ENCODE peak calls at places on chromosomes 2 and 18, in ten cellular contexts. One of them, this sample, is unnamed.

GRCh38 chr18:8944871-8945245 is 157.6 kb upstream of the NDUFV2 start:
- DNase-seq in choroid plexus epithelial cell: no peak
- DNase-seq in foreskin fibroblast: no peak
- DNase-seq in pancreas: no peak
- DNase-seq in CD8-positive, alpha-beta memory T cell: no peak
- DNase-seq in AG04450: no peak
- DNase-seq in Caco-2: no peak
- DNase-seq in GM23248: no peak
- DNase-seq in fibroblast of lung: no peak
- DNase-seq in NB4: no peak
- DNase-seq in this sample: no peak

GRCh38 chr2:178025551-178026185 is 46.9 kb downstream of the PDE11A start:
- DNase-seq in GM23248: no peak
- DNase-seq in choroid plexus epithelial cell: no peak
- DNase-seq in CD8-positive, alpha-beta memory T cell: no peak
- DNase-seq in AG04450: no peak
- DNase-seq in Caco-2: no peak
- DNase-seq in pancreas: no peak
- DNase-seq in foreskin fibroblast: no peak
- DNase-seq in NB4: no peak
- DNase-seq in fibroblast of lung: no peak
- DNase-seq in this sample: no peak

GRCh38 chr2:146624429-146624828 is 1220.4 kb upstream of the ACVR2A start:
- DNase-seq in Caco-2: no peak
- DNase-seq in AG04450: no peak
- DNase-seq in choroid plexus epithelial cell: peak
- DNase-seq in foreskin fibroblast: no peak
- DNase-seq in pancreas: no peak
- DNase-seq in GM23248: no peak
- DNase-seq in fibroblast of lung: no peak
- DNase-seq in NB4: no peak
- DNase-seq in CD8-positive, alpha-beta memory T cell: no peak
- DNase-seq in this sample: no peak

GRCh38 chr2:145919507-145919906 is 1399.6 kb upstream of the ZEB2 start:
- DNase-seq in choroid plexus epithelial cell: peak
- DNase-seq in CD8-positive, alpha-beta memory T cell: no peak
- DNase-seq in NB4: no peak
- DNase-seq in Caco-2: no peak
- DNase-seq in fibroblast of lung: no peak
- DNase-seq in GM23248: peak
- DNase-seq in AG04450: no peak
- DNase-seq in foreskin fibroblast: peak
- DNase-seq in pancreas: no peak
- DNase-seq in this sample: no peak

GRCh38 chr2:131724019-131724418 is 196.3 kb downstream of the CCDC74A start:
- DNase-seq in choroid plexus epithelial cell: peak
- DNase-seq in Caco-2: no peak
- DNase-seq in fibroblast of lung: no peak
- DNase-seq in AG04450: no peak
- DNase-seq in CD8-positive, alpha-beta memory T cell: no peak
- DNase-seq in pancreas: no peak
- DNase-seq in foreskin fibroblast: no peak
- DNase-seq in NB4: no peak
- DNase-seq in GM23248: peak
- DNase-seq in this sample: no peak

GRCh38 chr2:147910990-147911473 is 66.2 kb downstream of the ACVR2A start:
- DNase-seq in fibroblast of lung: peak
- DNase-seq in AG04450: peak
- DNase-seq in CD8-positive, alpha-beta memory T cell: peak
- DNase-seq in Caco-2: no peak
- DNase-seq in pancreas: peak
- DNase-seq in GM23248: peak
- DNase-seq in choroid plexus epithelial cell: peak
- DNase-seq in foreskin fibroblast: peak
- DNase-seq in NB4: peak
- DNase-seq in this sample: no peak

GRCh38 chr18:70373062-70373519 is 84.2 kb downstream of the SOCS6 start:
- DNase-seq in GM23248: peak
- DNase-seq in AG04450: peak
- DNase-seq in choroid plexus epithelial cell: peak
- DNase-seq in pancreas: no peak
- DNase-seq in fibroblast of lung: peak
- DNase-seq in Caco-2: peak
- DNase-seq in NB4: peak
- DNase-seq in foreskin fibroblast: peak
- DNase-seq in CD8-positive, alpha-beta memory T cell: no peak
- DNase-seq in this sample: no peak

GRCh38 chr2:69389271-69389670 is 2.2 kb upstream of the GFPT1 start:
- DNase-seq in fibroblast of lung: no peak
- DNase-seq in pancreas: no peak
- DNase-seq in GM23248: no peak
- DNase-seq in Caco-2: no peak
- DNase-seq in foreskin fibroblast: no peak
- DNase-seq in AG04450: no peak
- DNase-seq in choroid plexus epithelial cell: no peak
- DNase-seq in CD8-positive, alpha-beta memory T cell: no peak
- DNase-seq in NB4: no peak
- DNase-seq in this sample: no peak

GRCh38 chr2:129922571-129923264 is 56.7 kb upstream of the RAB6C start:
- DNase-seq in choroid plexus epithelial cell: no peak
- DNase-seq in GM23248: no peak
- DNase-seq in CD8-positive, alpha-beta memory T cell: no peak
- DNase-seq in foreskin fibroblast: no peak
- DNase-seq in Caco-2: no peak
- DNase-seq in fibroblast of lung: no peak
- DNase-seq in AG04450: no peak
- DNase-seq in NB4: no peak
- DNase-seq in pancreas: no peak
- DNase-seq in this sample: no peak

GRCh38 chr2:46134531-46135229 is 162.5 kb upstream of the EPAS1 start:
- DNase-seq in choroid plexus epithelial cell: peak
- DNase-seq in fibroblast of lung: peak
- DNase-seq in foreskin fibroblast: peak
- DNase-seq in CD8-positive, alpha-beta memory T cell: no peak
- DNase-seq in NB4: no peak
- DNase-seq in GM23248: peak
- DNase-seq in Caco-2: no peak
- DNase-seq in pancreas: no peak
- DNase-seq in AG04450: no peak
- DNase-seq in this sample: no peak

GRCh38 chr2:160613466-160614153 is 120.0 kb upstream of the RBMS1 start:
- DNase-seq in Caco-2: no peak
- DNase-seq in foreskin fibroblast: peak
- DNase-seq in pancreas: no peak
- DNase-seq in fibroblast of lung: peak
- DNase-seq in NB4: peak
- DNase-seq in GM23248: peak
- DNase-seq in choroid plexus epithelial cell: peak
- DNase-seq in CD8-positive, alpha-beta memory T cell: no peak
- DNase-seq in AG04450: peak
- DNase-seq in this sample: no peak

GRCh38 chr2:233430091-233430490 is 75.8 kb downstream of the DGKD start:
- DNase-seq in pancreas: no peak
- DNase-seq in GM23248: peak
- DNase-seq in fibroblast of lung: peak
- DNase-seq in AG04450: no peak
- DNase-seq in CD8-positive, alpha-beta memory T cell: no peak
- DNase-seq in Caco-2: no peak
- DNase-seq in choroid plexus epithelial cell: no peak
- DNase-seq in NB4: no peak
- DNase-seq in foreskin fibroblast: no peak
- DNase-seq in this sample: no peak

GRCh38 chr2:118852605-118853128 is 5.2 kb upstream of the EN1 start:
- DNase-seq in NB4: no peak
- DNase-seq in Caco-2: peak
- DNase-seq in foreskin fibroblast: peak
- DNase-seq in AG04450: no peak
- DNase-seq in GM23248: no peak
- DNase-seq in CD8-positive, alpha-beta memory T cell: no peak
- DNase-seq in choroid plexus epithelial cell: no peak
- DNase-seq in fibroblast of lung: no peak
- DNase-seq in pancreas: no peak
- DNase-seq in this sample: peak

GRCh38 chr2:72602711-72603110 is 223.1 kb downstream of the EXOC6B start:
- DNase-seq in GM23248: no peak
- DNase-seq in CD8-positive, alpha-beta memory T cell: no peak
- DNase-seq in AG04450: no peak
- DNase-seq in foreskin fibroblast: no peak
- DNase-seq in choroid plexus epithelial cell: no peak
- DNase-seq in Caco-2: no peak
- DNase-seq in fibroblast of lung: no peak
- DNase-seq in NB4: no peak
- DNase-seq in pancreas: no peak
- DNase-seq in this sample: no peak

GRCh38 chr18:80183273-80184050 is 63.9 kb downstream of the PARD6G start:
- DNase-seq in pancreas: no peak
- DNase-seq in AG04450: no peak
- DNase-seq in foreskin fibroblast: no peak
- DNase-seq in fibroblast of lung: no peak
- DNase-seq in CD8-positive, alpha-beta memory T cell: no peak
- DNase-seq in Caco-2: no peak
- DNase-seq in NB4: no peak
- DNase-seq in choroid plexus epithelial cell: peak
- DNase-seq in GM23248: no peak
- DNase-seq in this sample: no peak

GRCh38 chr2:144703852-144704324 is 184.0 kb upstream of the ZEB2 start:
- DNase-seq in Caco-2: no peak
- DNase-seq in CD8-positive, alpha-beta memory T cell: no peak
- DNase-seq in AG04450: peak
- DNase-seq in NB4: peak
- DNase-seq in choroid plexus epithelial cell: peak
- DNase-seq in pancreas: no peak
- DNase-seq in GM23248: peak
- DNase-seq in fibroblast of lung: peak
- DNase-seq in foreskin fibroblast: peak
- DNase-seq in this sample: no peak

GRCh38 chr18:37408676-37409305 is 156.8 kb downstream of the CELF4 start:
- DNase-seq in choroid plexus epithelial cell: no peak
- DNase-seq in Caco-2: no peak
- DNase-seq in pancreas: no peak
- DNase-seq in AG04450: no peak
- DNase-seq in foreskin fibroblast: no peak
- DNase-seq in GM23248: no peak
- DNase-seq in fibroblast of lung: no peak
- DNase-seq in NB4: no peak
- DNase-seq in CD8-positive, alpha-beta memory T cell: no peak
- DNase-seq in this sample: no peak

GRCh38 chr2:75513616-75514170 is 47.0 kb downstream of the EVA1A start:
- DNase-seq in choroid plexus epithelial cell: no peak
- DNase-seq in CD8-positive, alpha-beta memory T cell: no peak
- DNase-seq in fibroblast of lung: peak
- DNase-seq in pancreas: no peak
- DNase-seq in NB4: no peak
- DNase-seq in foreskin fibroblast: no peak
- DNase-seq in GM23248: no peak
- DNase-seq in AG04450: no peak
- DNase-seq in Caco-2: no peak
- DNase-seq in this sample: no peak

GRCh38 chr2:152369176-152369860 is 34.3 kb downstream of the FMNL2 start:
- DNase-seq in Caco-2: no peak
- DNase-seq in NB4: no peak
- DNase-seq in GM23248: peak
- DNase-seq in fibroblast of lung: peak
- DNase-seq in choroid plexus epithelial cell: peak
- DNase-seq in pancreas: no peak
- DNase-seq in foreskin fibroblast: peak
- DNase-seq in AG04450: peak
- DNase-seq in CD8-positive, alpha-beta memory T cell: no peak
- DNase-seq in this sample: no peak

GRCh38 chr18:23723121-23723520 is 33.9 kb downstream of the LAMA3 start:
- DNase-seq in AG04450: no peak
- DNase-seq in pancreas: no peak
- DNase-seq in choroid plexus epithelial cell: no peak
- DNase-seq in NB4: no peak
- DNase-seq in foreskin fibroblast: peak
- DNase-seq in GM23248: peak
- DNase-seq in fibroblast of lung: peak
- DNase-seq in CD8-positive, alpha-beta memory T cell: no peak
- DNase-seq in Caco-2: no peak
- DNase-seq in this sample: no peak

GRCh38 chr2:201881382-201881720 is 75.0 kb downstream of the CDK15 start:
- DNase-seq in fibroblast of lung: peak
- DNase-seq in choroid plexus epithelial cell: no peak
- DNase-seq in foreskin fibroblast: peak
- DNase-seq in AG04450: no peak
- DNase-seq in GM23248: peak
- DNase-seq in CD8-positive, alpha-beta memory T cell: no peak
- DNase-seq in NB4: no peak
- DNase-seq in Caco-2: no peak
- DNase-seq in pancreas: no peak
- DNase-seq in this sample: no peak

GRCh38 chr18:57435851-57436192 is 648 bp downstream of the ONECUT2 start:
- DNase-seq in CD8-positive, alpha-beta memory T cell: no peak
- DNase-seq in AG04450: no peak
- DNase-seq in choroid plexus epithelial cell: no peak
- DNase-seq in fibroblast of lung: no peak
- DNase-seq in foreskin fibroblast: no peak
- DNase-seq in NB4: no peak
- DNase-seq in Caco-2: no peak
- DNase-seq in pancreas: no peak
- DNase-seq in GM23248: no peak
- DNase-seq in this sample: no peak
- H3K4me3 ChIP-seq in CD8-positive, alpha-beta memory T cell: no peak
- H3K4me3 ChIP-seq in AG04450: no peak
- H3K4me3 ChIP-seq in choroid plexus epithelial cell: no peak
- H3K4me3 ChIP-seq in fibroblast of lung: no peak
- H3K4me3 ChIP-seq in foreskin fibroblast: no peak
- H3K4me3 ChIP-seq in NB4: no peak
- H3K4me3 ChIP-seq in Caco-2: peak
- H3K4me3 ChIP-seq in pancreas: peak
- H3K4me3 ChIP-seq in GM23248: no peak
- H3K4me3 ChIP-seq in this sample: peak

GRCh38 chr2:117771969-117772630 is 42.4 kb upstream of the DDX18 start:
- DNase-seq in choroid plexus epithelial cell: peak
- DNase-seq in GM23248: peak
- DNase-seq in fibroblast of lung: peak
- DNase-seq in foreskin fibroblast: peak
- DNase-seq in AG04450: no peak
- DNase-seq in CD8-positive, alpha-beta memory T cell: no peak
- DNase-seq in NB4: peak
- DNase-seq in pancreas: no peak
- DNase-seq in Caco-2: no peak
- DNase-seq in this sample: no peak
- H3K4me3 ChIP-seq in choroid plexus epithelial cell: no peak
- H3K4me3 ChIP-seq in GM23248: no peak
- H3K4me3 ChIP-seq in fibroblast of lung: no peak
- H3K4me3 ChIP-seq in foreskin fibroblast: no peak
- H3K4me3 ChIP-seq in AG04450: no peak
- H3K4me3 ChIP-seq in CD8-positive, alpha-beta memory T cell: no peak
- H3K4me3 ChIP-seq in NB4: no peak
- H3K4me3 ChIP-seq in pancreas: no peak
- H3K4me3 ChIP-seq in Caco-2: no peak
- H3K4me3 ChIP-seq in this sample: no peak

GRCh38 chr2:136351684-136352083 is 233.7 kb upstream of the CXCR4 start:
- DNase-seq in AG04450: no peak
- DNase-seq in CD8-positive, alpha-beta memory T cell: no peak
- DNase-seq in GM23248: no peak
- DNase-seq in NB4: no peak
- DNase-seq in foreskin fibroblast: no peak
- DNase-seq in Caco-2: no peak
- DNase-seq in choroid plexus epithelial cell: no peak
- DNase-seq in fibroblast of lung: no peak
- DNase-seq in pancreas: no peak
- DNase-seq in this sample: no peak
- H3K4me3 ChIP-seq in AG04450: no peak
- H3K4me3 ChIP-seq in CD8-positive, alpha-beta memory T cell: no peak
- H3K4me3 ChIP-seq in GM23248: no peak
- H3K4me3 ChIP-seq in NB4: no peak
- H3K4me3 ChIP-seq in foreskin fibroblast: no peak
- H3K4me3 ChIP-seq in Caco-2: no peak
- H3K4me3 ChIP-seq in choroid plexus epithelial cell: no peak
- H3K4me3 ChIP-seq in fibroblast of lung: no peak
- H3K4me3 ChIP-seq in pancreas: no peak
- H3K4me3 ChIP-seq in this sample: no peak

GRCh38 chr2:207143474-207144190 is 22.1 kb downstream of the KLF7 start:
- DNase-seq in Caco-2: no peak
- DNase-seq in pancreas: no peak
- DNase-seq in foreskin fibroblast: peak
- DNase-seq in NB4: peak
- DNase-seq in choroid plexus epithelial cell: peak
- DNase-seq in fibroblast of lung: peak
- DNase-seq in AG04450: no peak
- DNase-seq in CD8-positive, alpha-beta memory T cell: peak
- DNase-seq in GM23248: peak
- DNase-seq in this sample: peak
- H3K4me3 ChIP-seq in Caco-2: no peak
- H3K4me3 ChIP-seq in pancreas: no peak
- H3K4me3 ChIP-seq in foreskin fibroblast: peak
- H3K4me3 ChIP-seq in NB4: peak
- H3K4me3 ChIP-seq in choroid plexus epithelial cell: peak
- H3K4me3 ChIP-seq in fibroblast of lung: peak
- H3K4me3 ChIP-seq in AG04450: no peak
- H3K4me3 ChIP-seq in CD8-positive, alpha-beta memory T cell: peak
- H3K4me3 ChIP-seq in GM23248: peak
- H3K4me3 ChIP-seq in this sample: no peak

This sample was measured in H1.